ENCODE peak calls at places on chromosomes 2 and 18, in six cellular contexts. L is neural progenitor cell, T is cardiac muscle cell, K is uterus, B is Caco-2, W is WTC11. A is an unnamed sample.

GRCh38 chr2:169571571-169571970 is 2.1 kb downstream of the FASTKD1 start:
- DNase-seq in L (no peak), T (no peak), K (no peak), B (no peak), W (no peak), A (no peak)

GRCh38 chr2:215930505-215931233 is 82.7 kb downstream of the MREG start:
- DNase-seq in L (no peak), T (peak; percentile 70), K (no peak), B (no peak), W (no peak), A (no peak)

GRCh38 chr18:6486313-6486712 is 71.6 kb upstream of the L3MBTL4 start:
- DNase-seq in L (no peak), T (no peak), K (no peak), B (no peak), W (no peak), A (no peak)

GRCh38 chr2:104641801-104642200 is 212.1 kb upstream of the POU3F3 start:
- DNase-seq in L (no peak), T (no peak), K (no peak), B (no peak), W (no peak), A (no peak)

GRCh38 chr2:216713691-216714411 is 18.5 kb upstream of the IGFBP5 start:
- DNase-seq in L (no peak), T (peak; percentile 91), K (peak; percentile 78), B (no peak), W (no peak), A (peak; percentile 76)

GRCh38 chr18:54222922-54223567 is 1.4 kb downstream of the MBD2 start:
- DNase-seq in L (peak; percentile 16), T (no peak), K (no peak), B (no peak), W (no peak), A (no peak)

GRCh38 chr2:230849633-230850357 is 14.9 kb upstream of the ITM2C start:
- DNase-seq in L (peak; percentile 77), T (peak; percentile 44), K (no peak), B (no peak), W (peak; percentile 95), A (no peak)

GRCh38 chr18:48534364-48534763 is 4.5 kb upstream of the CTIF start:
- DNase-seq in L (no peak), T (peak; percentile 59), K (no peak), B (no peak), W (no peak), A (no peak)

GRCh38 chr18:52716926-52717325 is 376.9 kb downstream of the DCC start:
- DNase-seq in L (peak; percentile 8), T (peak; percentile 2), K (no peak), B (peak; percentile 36), W (peak; percentile 9), A (no peak)
- TF ChIP-seq CTCF in L (peak; percentile 28), T (no peak), K (peak; percentile 9), B (peak; percentile 27), W (no peak), A (peak; percentile 7)

DNA sequence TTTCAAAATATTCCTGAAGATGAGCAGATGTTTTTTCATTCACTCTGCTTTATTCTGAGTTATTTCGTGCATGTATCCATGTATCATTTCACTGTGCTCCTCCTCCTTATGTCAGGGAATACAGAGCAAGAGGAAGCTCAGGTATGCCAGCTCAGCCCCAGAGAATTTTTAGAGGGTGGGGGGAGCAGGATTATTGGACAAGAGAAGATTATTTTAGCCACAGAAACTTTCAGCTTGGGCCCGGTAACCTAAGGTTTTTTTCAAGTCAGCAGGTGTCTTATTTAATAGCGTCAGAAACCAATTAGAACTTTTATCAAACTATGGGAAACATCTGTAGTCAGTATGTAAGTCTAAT is 232.9 kb upstream of the SIX3 start:
- DNase-seq in L (no peak), T (no peak), K (no peak), B (no peak), W (no peak), A (no peak)
- TF ChIP-seq CTCF in L (no peak), T (no peak), K (no peak), B (no peak), W (no peak), A (no peak)

GRCh38 chr2:174586896-174587295 is 10.7 kb downstream of the WIPF1 start:
- DNase-seq in L (no peak), T (no peak), K (no peak), B (no peak), W (no peak), A (no peak)

GRCh38 chr2:174586418-174586817 is 11.2 kb downstream of the WIPF1 start:
- DNase-seq in L (no peak), T (no peak), K (no peak), B (no peak), W (no peak), A (no peak)

GRCh38 chr2:174585657-174586056 is 11.9 kb downstream of the WIPF1 start:
- DNase-seq in L (no peak), T (no peak), K (no peak), B (no peak), W (no peak), A (no peak)

GRCh38 chr2:174587607-174588006 is 10.0 kb downstream of the WIPF1 start:
- DNase-seq in L (no peak), T (no peak), K (no peak), B (no peak), W (no peak), A (no peak)

GRCh38 chr2:174585111-174585510 is 12.5 kb downstream of the WIPF1 start:
- DNase-seq in L (no peak), T (no peak), K (no peak), B (no peak), W (no peak), A (no peak)
- TF ChIP-seq CTCF in L (no peak), T (no peak), K (no peak), B (no peak), W (no peak), A (no peak)

GRCh38 chr2:241844831-241845578 is 13.7 kb downstream of the PDCD1 start:
- DNase-seq in L (no peak), T (no peak), K (peak; percentile 16), B (no peak), W (no peak), A (peak; percentile 61)

GRCh38 chr2:241842620-241843211 is 16.0 kb downstream of the PDCD1 start:
- DNase-seq in L (no peak), T (no peak), K (no peak), B (no peak), W (no peak), A (peak; percentile 85)

GRCh38 chr2:241842067-241842415 is 16.7 kb downstream of the PDCD1 start:
- DNase-seq in L (no peak), T (no peak), K (no peak), B (no peak), W (no peak), A (peak; percentile 56)

GRCh38 chr2:241843321-241844065 is 15.2 kb downstream of the PDCD1 start:
- DNase-seq in L (no peak), T (no peak), K (no peak), B (no peak), W (no peak), A (peak; percentile 63)

GRCh38 chr2:241844066-241844728 is 14.5 kb downstream of the PDCD1 start:
- DNase-seq in L (peak; percentile 79), T (peak; percentile 57), K (peak; percentile 62), B (peak; percentile 54), W (peak; percentile 65), A (peak; percentile 89)
- TF ChIP-seq CTCF in L (no peak), T (no peak), K (peak; percentile 59), B (no peak), W (no peak), A (no peak)

DNA sequence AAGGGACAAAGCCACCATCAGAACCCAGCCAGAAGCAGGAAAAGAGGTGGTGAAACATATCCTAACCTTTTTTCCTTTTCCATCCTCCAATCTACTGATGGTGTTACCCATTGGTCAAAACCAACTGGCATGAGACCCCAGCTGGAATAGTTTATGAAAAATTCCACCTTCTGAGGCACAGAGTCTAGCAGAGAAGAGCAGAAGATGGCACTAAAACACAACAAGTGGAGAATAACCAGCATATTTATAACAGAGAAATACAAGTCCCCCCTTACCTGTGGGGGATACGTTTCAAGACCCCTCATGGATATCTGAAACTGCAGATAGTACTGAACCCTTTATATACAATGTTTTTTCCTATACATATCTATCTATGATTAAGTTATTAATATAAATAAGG is 4.9 kb upstream of the INPP1 start:
- DNase-seq in L (no peak), T (no peak), K (no peak), B (no peak), W (no peak), A (no peak)
- TF ChIP-seq CTCF in L (no peak), T (no peak), K (no peak), B (no peak), W (no peak), A (no peak)

DNA sequence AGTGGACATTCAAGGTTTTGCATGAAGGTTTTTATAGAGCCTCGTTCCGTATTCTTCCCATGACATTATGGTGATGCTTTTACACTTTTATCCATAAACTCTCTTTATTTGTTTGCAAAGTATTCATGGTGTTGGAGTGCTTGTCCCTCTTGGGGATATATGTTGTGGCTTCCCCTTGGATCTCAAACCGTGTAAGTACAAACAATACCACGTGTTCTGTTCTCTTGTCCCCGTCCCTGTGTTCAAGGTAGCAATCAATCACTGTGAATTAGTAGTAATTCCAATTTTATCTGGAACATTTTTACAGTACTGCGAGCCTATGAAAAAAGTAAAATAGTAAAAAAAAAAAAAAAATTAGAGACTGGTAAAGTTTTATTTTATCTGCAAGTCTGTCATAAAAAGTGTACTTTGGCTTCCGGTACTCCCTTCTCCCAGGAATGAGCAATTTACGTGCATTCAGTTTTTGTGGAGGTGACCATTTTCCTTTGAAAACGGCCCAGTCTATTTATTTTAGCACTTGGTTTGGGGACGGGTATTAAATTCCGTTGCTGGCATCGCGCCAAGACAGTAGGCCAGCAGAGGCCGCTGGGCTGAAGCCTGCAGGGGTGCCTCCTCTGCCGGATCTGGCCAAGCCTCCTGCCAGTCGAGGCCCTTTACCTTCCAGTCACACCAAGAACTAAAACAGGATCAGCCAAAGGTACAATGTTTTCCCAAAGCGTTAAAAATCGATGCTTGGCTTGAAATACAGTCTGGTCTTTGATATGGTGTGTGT is 175.7 kb downstream of the SOCS6 start:
- DNase-seq in L (peak; percentile 83), T (peak; percentile 78), K (peak; percentile 30), B (peak; percentile 55), W (peak; percentile 71), A (peak; percentile 84)
- TF ChIP-seq CTCF in L (peak; percentile 55), T (peak; percentile 48), K (no peak), B (no peak), W (no peak), A (peak; percentile 17)

GRCh38 chr2:38255211-38255610 is 121.9 kb downstream of the ATL2 start:
- DNase-seq in L (no peak), T (no peak), K (no peak), B (no peak), W (no peak), A (no peak)

GRCh38 chr2:38260469-38260868 is 116.6 kb downstream of the ATL2 start:
- DNase-seq in L (no peak), T (no peak), K (no peak), B (no peak), W (no peak), A (no peak)

GRCh38 chr2:38254796-38255195 is 122.3 kb downstream of the ATL2 start:
- DNase-seq in L (no peak), T (no peak), K (no peak), B (no peak), W (no peak), A (no peak)

GRCh38 chr2:38260972-38261371 is 116.1 kb downstream of the ATL2 start:
- DNase-seq in L (no peak), T (no peak), K (no peak), B (no peak), W (no peak), A (no peak)

DNA sequence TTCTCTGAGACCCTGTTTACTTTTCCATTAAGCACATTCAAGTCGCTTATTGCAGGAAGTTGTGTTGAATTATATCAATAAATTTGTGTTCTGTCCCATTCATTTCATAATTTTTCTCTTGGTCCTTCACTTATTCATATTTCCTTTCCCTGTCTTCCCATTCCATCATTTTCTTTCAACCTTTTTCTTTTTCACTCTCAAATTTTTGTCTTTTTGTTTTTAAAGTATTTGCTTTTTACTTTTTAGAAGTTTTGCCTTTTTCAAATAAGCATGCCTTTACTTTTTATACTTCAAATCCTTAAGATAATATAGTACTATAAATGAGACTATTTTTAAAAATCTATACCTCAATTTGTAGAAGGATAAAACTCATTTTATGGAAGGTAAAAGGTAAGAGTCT is 120.5 kb downstream of the ATL2 start:
- DNase-seq in L (no peak), T (no peak), K (no peak), B (no peak), W (no peak), A (no peak)
- TF ChIP-seq CTCF in L (no peak), T (no peak), K (no peak), B (no peak), W (no peak), A (no peak)

A was measured in sigmoid colon.